ENCODE peak calls at places on chromosomes 6 and 20, in six cellular contexts. Y is IMR-90, U is H9, T is mesenchymal stem cell, X is trophoblast cell, J is H1. D is an unnamed sample.

GRCh38 chr20:62780696-62781095 is 15.6 kb upstream of the MRGBP start:
- DNase-seq in U (no peak), X (no peak), T (no peak), J (no peak), Y (no peak), D (no peak)

GRCh38 chr20:47502801-47503239 is 1.1 kb downstream of the NCOA3 start:
- DNase-seq in T (peak), X (no peak), Y (peak), J (no peak), U (no peak), D (peak)

GRCh38 chr6:170459451-170459850 is 93.7 kb downstream of the PSMB1 start:
- DNase-seq in J (no peak), U (no peak), Y (peak), X (no peak), T (peak), D (no peak)

GRCh38 chr6:28587746-28588075 is 62.0 kb downstream of the GPX5 start:
- DNase-seq in T (peak), U (no peak), X (no peak), Y (no peak), J (no peak), D (no peak)

GRCh38 chr6:33609019-33609418 is 12.1 kb upstream of the ITPR3 start:
- DNase-seq in X (no peak), U (no peak), Y (no peak), T (no peak), J (no peak), D (no peak)

GRCh38 chr6:105949939-105950582 is 136.1 kb upstream of the PRDM1 start:
- DNase-seq in J (no peak), U (peak), T (no peak), X (no peak), Y (no peak), D (no peak)

GRCh38 chr6:28977351-28978136 is 27.6 kb downstream of the ZNF311 start:
- DNase-seq in T (peak), X (peak), J (no peak), Y (peak), U (peak), D (no peak)

GRCh38 chr6:56266011-56266410 is 18.6 kb upstream of the COL21A1 start:
- DNase-seq in Y (no peak), J (no peak), T (no peak), U (no peak), X (no peak), D (no peak)

GRCh38 chr20:36744764-36745191 is 1.1 kb downstream of the NDRG3 start:
- DNase-seq in X (no peak), T (no peak), J (no peak), U (peak), Y (peak), D (no peak)

GRCh38 chr20:31909253-31910070 is 39.0 kb downstream of the TTLL9 start:
- DNase-seq in Y (no peak), X (no peak), J (no peak), T (no peak), U (no peak), D (no peak)

GRCh38 chr20:44802702-44803101 is 7.6 kb downstream of the RIMS4 start:
- DNase-seq in U (no peak), Y (no peak), T (no peak), J (no peak), X (no peak), D (no peak)

GRCh38 chr20:57582432-57583288 is 21.8 kb downstream of the PCK1 start:
- DNase-seq in Y (peak), X (no peak), T (no peak), U (peak), J (no peak), D (no peak)

GRCh38 chr20:35226775-35227681 is 538 bp downstream of the MMP24 start:
- DNase-seq in U (peak), X (peak), T (peak), Y (peak), J (no peak), D (peak)

GRCh38 chr6:72321741-72322140 is 300.1 kb upstream of the KCNQ5 start:
- DNase-seq in Y (peak), J (no peak), U (no peak), X (no peak), T (no peak), D (no peak)

GRCh38 chr20:41436679-41437078 is 70.1 kb upstream of the EMILIN3 start:
- DNase-seq in Y (peak), J (no peak), X (no peak), U (no peak), T (peak), D (no peak)

GRCh38 chr6:25487012-25487411 is 165.0 kb upstream of the SCGN start:
- DNase-seq in Y (no peak), J (no peak), U (no peak), T (no peak), X (no peak), D (no peak)

GRCh38 chr6:37004044-37004984 is 1.1 kb upstream of the FGD2 start:
- DNase-seq in T (no peak), X (no peak), Y (no peak), U (no peak), J (no peak), D (no peak)

GRCh38 chr20:52972965-52973819 is 1.0 kb downstream of the TSHZ2 start:
- DNase-seq in J (no peak), X (no peak), U (peak), Y (no peak), T (peak), D (no peak)

GRCh38 chr20:40956503-40956902 is 72.1 kb upstream of the TOP1 start:
- DNase-seq in J (no peak), Y (no peak), U (no peak), X (no peak), T (no peak), D (no peak)

GRCh38 chr20:59185809-59186208 is 22.2 kb downstream of the ZNF831 start:
- DNase-seq in U (no peak), J (no peak), X (no peak), Y (no peak), T (no peak), D (peak)

GRCh38 chr6:51768087-51768486 is 319.3 kb downstream of the PKHD1 start:
- DNase-seq in U (no peak), X (no peak), J (no peak), Y (no peak), T (no peak), D (no peak)

GRCh38 chr6:83838727-83839126 is 14.4 kb upstream of the RIPPLY2 start:
- DNase-seq in U (no peak), Y (peak), J (no peak), X (no peak), T (no peak), D (no peak)

GRCh38 chr6:165178056-165178455 is 131.3 kb downstream of the C6orf118 start:
- DNase-seq in Y (no peak), U (no peak), J (no peak), T (no peak), X (no peak), D (no peak)

GRCh38 chr6:25834950-25835349 is 3.1 kb upstream of the SLC17A1 start:
- DNase-seq in J (no peak), T (no peak), X (no peak), Y (no peak), U (no peak), D (no peak)

GRCh38 chr6:42368156-42368555 is 83.6 kb downstream of the TRERF1 start:
- DNase-seq in T (no peak), U (no peak), J (no peak), Y (no peak), X (no peak), D (no peak)

GRCh38 chr6:54801669-54802068 is 44.9 kb upstream of the FAM83B start:
- DNase-seq in U (no peak), X (no peak), Y (peak), J (no peak), T (peak), D (no peak)

DNA sequence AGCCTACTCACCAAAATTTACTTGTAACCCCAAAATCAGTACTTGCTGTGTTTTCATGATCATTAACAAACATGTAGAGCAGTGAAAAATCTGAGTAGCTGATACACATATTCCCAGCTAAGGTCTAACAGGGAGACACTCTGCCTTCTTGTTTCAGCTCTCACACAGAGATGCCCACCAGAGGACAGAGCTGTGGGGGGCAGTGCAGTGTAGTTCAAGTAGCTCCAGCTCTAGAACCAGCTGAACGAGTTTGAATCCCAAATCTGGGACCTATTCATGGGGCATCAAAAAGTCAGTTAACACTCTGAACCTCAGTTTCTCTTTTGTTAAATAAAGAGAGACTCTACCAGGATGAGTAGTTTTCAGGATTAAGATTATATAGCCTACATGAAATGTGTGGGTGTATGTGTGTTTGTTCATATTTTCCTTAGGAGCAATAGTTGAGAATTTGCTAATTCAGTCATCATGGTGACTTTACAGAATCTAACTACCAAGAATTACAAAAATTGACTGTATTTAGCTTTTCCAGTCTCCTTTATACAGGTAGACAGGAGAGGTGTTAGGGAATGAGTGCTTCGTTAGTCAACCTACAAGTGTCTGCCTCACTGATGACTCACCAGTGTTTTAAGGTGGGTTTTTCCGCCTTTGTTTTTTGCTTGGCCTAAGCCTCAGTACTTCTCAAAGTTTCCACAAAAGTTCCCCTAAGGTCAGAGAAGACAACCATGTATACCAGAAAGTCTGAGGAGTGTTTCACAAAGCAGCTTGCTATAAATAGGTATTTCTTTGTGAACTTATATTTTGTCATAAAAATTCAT is 164.0 kb upstream of the RUNX2 start:
- DNase-seq in U (no peak), T (peak), J (no peak), Y (no peak), X (peak), D (no peak)
- H3K18ac ChIP-seq in U (no peak), T (no peak), J (no peak), Y (no peak), X (no peak), D (no peak)

GRCh38 chr6:2962636-2963035 is 8.7 kb downstream of the SERPINB6 start:
- DNase-seq in T (no peak), Y (no peak), U (no peak), J (no peak), X (no peak), D (no peak)
- H3K14ac ChIP-seq in T (no peak), Y (no peak), U (no peak), J (no peak), X (no peak), D (no peak)

DNA sequence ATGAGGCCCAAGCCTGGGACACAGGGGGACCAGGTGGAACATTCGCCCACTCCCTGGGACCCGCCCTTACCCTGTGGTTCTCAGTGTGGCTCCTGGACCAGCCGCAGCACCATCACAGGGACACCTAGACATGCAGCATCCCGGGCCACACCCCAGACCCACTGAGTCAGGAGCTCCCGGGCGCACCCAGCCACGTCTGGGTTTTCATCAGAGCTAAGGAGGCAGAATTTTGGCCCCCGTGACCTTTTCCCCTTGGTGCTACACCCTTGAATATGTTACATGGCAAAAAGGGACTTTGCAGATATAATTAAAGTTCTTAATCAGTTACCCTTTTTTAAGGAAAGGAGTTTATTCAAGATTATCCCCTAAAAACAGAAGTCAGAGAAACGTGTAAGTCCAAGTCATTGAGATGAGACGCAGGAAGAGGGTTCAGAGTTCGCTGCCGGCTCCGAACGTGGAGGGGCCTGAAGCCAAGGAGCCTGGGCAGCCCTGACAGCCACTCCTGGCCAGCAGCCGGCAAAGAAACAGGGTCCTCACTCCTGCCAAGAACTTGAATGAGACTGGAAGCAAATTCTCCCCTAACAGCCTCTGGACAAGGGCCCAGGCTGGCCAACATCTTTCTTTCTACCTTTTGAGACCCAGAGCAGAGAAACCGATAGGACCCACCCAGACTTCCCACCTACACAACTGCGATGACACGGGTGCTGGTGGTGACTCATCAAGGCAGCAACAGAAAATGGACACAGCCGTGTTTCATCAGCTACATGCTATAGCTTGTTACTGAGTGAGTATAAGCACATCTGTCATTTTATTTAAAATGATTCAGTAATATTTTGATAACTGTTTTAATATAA is 25.3 kb downstream of the BFSP1 start:
- DNase-seq in X (peak), Y (peak), T (peak), U (no peak), J (no peak), D (no peak)
- H3K9ac ChIP-seq in X (no peak), Y (no peak), T (peak), U (no peak), J (no peak), D (no peak)

GRCh38 chr20:16052406-16052805 is 520.8 kb downstream of the KIF16B start:
- DNase-seq in X (no peak), U (no peak), J (no peak), Y (no peak), T (no peak), D (no peak)

GRCh38 chr20:16048881-16049280 is 524.4 kb downstream of the KIF16B start:
- DNase-seq in J (no peak), T (no peak), U (no peak), Y (no peak), X (no peak), D (no peak)

GRCh38 chr20:16054917-16055316 is 518.3 kb downstream of the KIF16B start:
- DNase-seq in J (no peak), Y (no peak), X (no peak), U (no peak), T (no peak), D (no peak)

GRCh38 chr20:16051968-16052367 is 521.3 kb downstream of the KIF16B start:
- DNase-seq in J (no peak), X (no peak), Y (no peak), U (no peak), T (no peak), D (no peak)

GRCh38 chr20:16049478-16050093 is 523.7 kb downstream of the KIF16B start:
- DNase-seq in U (no peak), Y (no peak), T (no peak), J (no peak), X (no peak), D (no peak)
- H3K18ac ChIP-seq in U (no peak), Y (no peak), T (no peak), J (no peak), X (no peak), D (no peak)

GRCh38 chr6:90660971-90661370 is 74.1 kb upstream of the MAP3K7 start:
- DNase-seq in U (no peak), T (no peak), X (no peak), J (no peak), Y (no peak), D (no peak)
- H3K14ac ChIP-seq in U (no peak), T (no peak), X (no peak), J (no peak), Y (no peak), D (no peak)

DNA sequence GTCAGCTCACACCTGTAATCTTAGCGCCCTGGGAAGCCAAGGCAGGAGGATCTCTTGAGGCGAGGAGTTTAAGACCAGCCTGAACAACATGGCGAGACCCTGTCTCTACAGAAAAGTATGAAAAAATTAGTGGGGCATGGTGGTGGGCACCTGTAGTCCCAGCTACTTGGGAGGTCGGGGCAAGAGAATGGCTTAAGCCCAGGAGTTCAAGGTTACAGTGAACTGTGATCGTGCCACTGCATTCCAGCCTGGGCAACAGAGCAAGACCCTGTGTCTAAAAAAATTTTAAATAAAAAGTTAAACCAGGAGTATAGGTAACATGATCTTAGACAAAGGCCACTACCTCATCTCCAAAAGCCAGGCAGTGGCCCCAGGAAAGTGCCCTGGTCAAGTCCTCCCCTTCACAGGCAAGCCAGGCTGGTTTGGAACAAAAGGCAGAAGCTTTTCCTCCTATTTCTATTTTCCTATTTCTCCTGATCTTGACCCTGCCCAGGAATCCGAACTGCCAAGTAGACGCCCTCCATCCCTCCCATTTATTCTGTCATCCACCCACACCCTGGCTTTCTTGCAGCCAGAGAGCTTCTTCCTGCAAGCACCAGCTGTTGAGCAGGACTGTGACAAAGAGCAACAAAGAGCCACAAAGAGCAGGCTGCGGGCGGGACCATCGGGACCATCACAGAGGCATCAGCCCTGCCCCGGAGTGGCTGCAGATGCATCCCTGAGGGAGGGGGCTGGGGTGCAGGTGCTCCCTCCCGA is 149.9 kb upstream of the AFDN start:
- DNase-seq in U (peak), X (no peak), T (peak), Y (no peak), J (no peak), D (peak)
- H3K9ac ChIP-seq in U (no peak), X (no peak), T (no peak), Y (no peak), J (no peak), D (no peak)

GRCh38 chr6:38346291-38347079 is 293.2 kb downstream of the BTBD9 start:
- DNase-seq in Y (peak), T (peak), X (no peak), J (no peak), U (no peak), D (no peak)
- H3K18ac ChIP-seq in Y (peak), T (peak), X (no peak), J (no peak), U (no peak), D (no peak)

GRCh38 chr6:145863988-145864616 is 49.5 kb upstream of the FBXO30 start:
- DNase-seq in U (no peak), X (no peak), J (no peak), Y (no peak), T (no peak), D (no peak)
- H3K14ac ChIP-seq in U (no peak), X (no peak), J (no peak), Y (no peak), T (no peak), D (no peak)